ENCODE peak calls at places on chromosome 17, in five cellular contexts. B, P, Q, L and W are unnamed samples.

GRCh38 chr17:64689106-64689505 is 27.0 kb upstream of the SMURF2 start:
- DNase-seq in P (no peak), B (no peak), L (no peak), Q (no peak), W (no peak)

GRCh38 chr17:15321556-15322250 is 19.7 kb downstream of the TEKT3 start:
- DNase-seq in P (peak), Q (no peak), L (no peak), B (no peak), W (no peak)

GRCh38 chr17:39209317-39210092 is 9.4 kb downstream of the RPL19 start:
- DNase-seq in L (peak), B (peak), P (peak), Q (peak), W (peak)

GRCh38 chr17:13429201-13429600 is 172.5 kb downstream of the HS3ST3A1 start:
- DNase-seq in L (no peak), P (peak), B (no peak), Q (no peak), W (no peak)

GRCh38 chr17:8877984-8878383 is 10.5 kb upstream of the PIK3R6 start:
- DNase-seq in Q (no peak), P (no peak), B (no peak), L (no peak), W (no peak)

GRCh38 chr17:13311301-13311700 is 290.4 kb downstream of the HS3ST3A1 start:
- DNase-seq in L (no peak), B (no peak), P (peak), Q (no peak), W (no peak)

GRCh38 chr17:70319516-70319915 is 150.2 kb downstream of the KCNJ2 start:
- DNase-seq in P (no peak), B (no peak), L (no peak), Q (no peak), W (no peak)

GRCh38 chr17:37741334-37742113 is 3.3 kb downstream of the HNF1B start:
- DNase-seq in P (no peak), Q (no peak), L (no peak), B (no peak), W (no peak)

GRCh38 chr17:54967621-54968258 is 714 bp downstream of the COX11 start:
- DNase-seq in Q (peak), L (no peak), B (no peak), P (peak), W (no peak)

GRCh38 chr17:47717845-47718621 is 15.0 kb upstream of the TBX21 start:
- DNase-seq in Q (no peak), L (no peak), P (no peak), B (no peak), W (no peak)

GRCh38 chr17:72566671-72567484 is 446.1 kb downstream of the SOX9 start:
- DNase-seq in Q (no peak), B (no peak), L (no peak), P (no peak), W (no peak)

GRCh38 chr17:77445908-77446535 is 305.3 kb downstream of the SEC14L1 start:
- DNase-seq in Q (peak), B (no peak), L (peak), P (peak), W (no peak)

GRCh38 chr17:79872762-79873161 is 33.5 kb upstream of the CBX4 start:
- DNase-seq in L (no peak), Q (no peak), B (no peak), P (no peak), W (no peak)

GRCh38 chr17:79871131-79871530 is 31.9 kb upstream of the CBX4 start:
- DNase-seq in P (no peak), L (no peak), B (no peak), Q (no peak), W (no peak)

GRCh38 chr17:79873583-79873982 is 34.3 kb upstream of the CBX4 start:
- DNase-seq in L (no peak), B (no peak), P (no peak), Q (no peak), W (no peak)

GRCh38 chr17:79875511-79875910 is 36.3 kb upstream of the CBX4 start:
- DNase-seq in B (no peak), P (no peak), L (no peak), Q (no peak), W (no peak)

GRCh38 chr17:79874329-79874981 is 35.2 kb upstream of the CBX4 start:
- DNase-seq in Q (peak), L (peak), P (peak), B (no peak), W (no peak)
- TF ChIP-seq CTCF in Q (peak), L (peak), P (peak), B (peak), W (peak)

DNA sequence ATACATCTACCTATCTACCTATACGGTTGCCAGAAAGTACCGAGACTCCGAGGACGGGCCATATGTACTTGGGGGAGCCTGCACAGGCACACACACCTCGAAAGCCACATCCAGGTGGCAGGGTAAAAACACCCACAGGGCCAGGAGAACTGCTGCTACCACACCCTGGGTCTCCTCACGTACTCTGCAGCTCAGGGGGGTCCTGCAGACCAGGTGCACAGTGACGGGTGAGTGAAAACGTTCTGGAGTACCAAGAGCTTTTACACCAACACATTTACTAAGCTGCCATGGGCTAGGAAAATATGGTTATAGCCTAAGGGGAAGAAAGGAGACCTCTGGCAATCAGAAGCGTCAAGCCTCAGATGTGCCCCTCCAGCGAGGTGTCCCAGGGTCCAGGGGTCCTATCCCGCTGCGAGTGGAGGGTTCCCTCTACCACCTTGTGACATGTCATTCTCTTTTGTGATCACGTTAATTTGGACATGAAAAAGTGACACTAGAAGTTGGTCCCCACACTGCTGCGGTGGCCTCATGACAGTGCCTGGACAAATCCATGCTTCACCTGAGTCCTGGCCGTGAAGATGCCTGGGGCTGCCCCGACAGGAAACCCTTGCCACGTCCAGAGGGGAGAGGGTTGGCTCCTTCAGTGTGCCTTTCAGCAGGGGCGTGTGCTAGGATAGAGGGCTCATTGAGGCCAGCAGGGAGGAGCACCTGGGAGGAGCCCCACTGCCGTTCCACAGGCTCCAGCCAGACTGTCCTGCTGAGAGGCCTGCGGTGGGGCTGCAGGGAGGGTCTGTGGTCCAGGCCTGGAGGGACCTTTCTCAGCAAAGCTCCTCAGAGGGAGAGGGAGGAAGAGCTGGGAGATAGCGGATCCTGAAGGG is 1.8 kb downstream of the CANT1 start:
- DNase-seq in B (no peak), P (no peak), Q (peak), L (no peak), W (no peak)
- H3K27ac ChIP-seq in B (no peak), P (no peak), Q (peak), L (no peak), W (no peak)

DNA sequence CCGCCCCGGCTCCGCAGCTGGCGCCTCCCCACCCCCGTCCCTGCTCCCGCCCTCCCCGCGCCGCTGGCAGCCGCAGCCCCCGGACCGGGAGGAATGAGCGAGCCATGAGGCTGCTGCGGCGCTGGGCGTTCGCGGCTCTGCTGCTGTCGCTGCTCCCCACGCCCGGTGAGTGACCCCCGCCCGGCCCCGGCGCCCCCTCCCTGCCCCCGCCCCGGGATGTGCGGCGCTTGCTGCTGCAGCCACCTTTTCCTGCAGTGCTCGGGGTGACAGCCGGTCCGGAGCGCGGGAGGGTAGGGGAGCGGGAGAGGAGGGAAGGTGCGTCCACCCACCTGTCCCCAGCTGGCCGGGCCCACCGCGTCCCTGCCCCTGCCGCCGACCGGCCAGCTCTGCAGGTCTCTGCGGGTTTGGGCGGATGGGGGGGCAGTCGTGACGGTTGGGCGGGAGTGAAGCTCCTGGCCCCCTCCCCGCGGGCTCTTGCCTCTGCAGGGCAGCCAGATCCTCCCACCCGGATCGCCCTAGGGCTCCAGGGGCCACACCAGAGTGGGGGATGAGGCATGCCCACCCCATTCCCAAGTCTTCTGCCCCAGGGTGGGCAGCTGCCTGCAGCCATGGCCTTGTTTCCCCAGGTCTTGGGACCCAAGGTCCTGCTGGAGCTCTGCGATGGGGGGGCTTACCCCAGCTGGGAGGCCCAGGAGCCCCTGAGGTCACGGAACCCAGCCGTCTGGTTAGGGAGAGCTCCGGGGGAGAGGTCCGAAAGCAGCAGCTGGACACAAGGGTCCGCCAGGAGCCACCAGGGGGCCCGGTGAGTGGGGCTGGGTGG is 518 bp downstream of the ADAM11 start:
- DNase-seq in L (no peak), Q (no peak), P (no peak), B (no peak), W (no peak)
- TF ChIP-seq CTCF in L (no peak), Q (no peak), P (no peak), B (no peak), W (no peak)

GRCh38 chr17:57627591-57627990 is 117.5 kb downstream of the CCDC182 start:
- DNase-seq in P (no peak), L (no peak), B (no peak), Q (no peak), W (no peak)
- H3K27ac ChIP-seq in P (no peak), L (no peak), B (no peak), Q (no peak), W (no peak)

GRCh38 chr17:49694847-49695697 is 12.7 kb downstream of the SLC35B1 start:
- DNase-seq in P (no peak), Q (peak), L (peak), B (peak), W (peak)
- TF ChIP-seq CTCF in P (peak), Q (peak), L (peak), B (peak), W (peak)

DNA sequence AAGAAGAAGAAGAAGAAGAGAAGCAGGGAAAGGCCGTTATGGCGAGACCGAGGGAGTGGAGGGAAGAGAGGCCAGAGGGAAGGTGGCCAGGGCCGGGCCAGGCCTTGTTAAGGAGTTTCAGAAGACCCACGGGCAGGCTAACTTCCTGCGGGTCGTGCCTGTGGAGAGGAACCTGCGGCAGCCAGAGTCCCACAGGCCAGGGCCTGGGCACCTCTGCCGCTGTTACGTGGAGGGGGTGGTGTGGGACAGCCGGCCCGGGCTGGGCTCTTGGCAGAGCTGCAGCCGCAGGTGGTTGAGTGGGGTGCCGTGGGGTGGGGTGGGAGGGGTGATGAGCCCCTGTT is 5.5 kb downstream of the WDR81 start:
- DNase-seq in B (no peak), Q (no peak), L (no peak), P (no peak), W (no peak)
- H3K27ac ChIP-seq in B (peak), Q (peak), L (no peak), P (no peak), W (no peak)

DNA sequence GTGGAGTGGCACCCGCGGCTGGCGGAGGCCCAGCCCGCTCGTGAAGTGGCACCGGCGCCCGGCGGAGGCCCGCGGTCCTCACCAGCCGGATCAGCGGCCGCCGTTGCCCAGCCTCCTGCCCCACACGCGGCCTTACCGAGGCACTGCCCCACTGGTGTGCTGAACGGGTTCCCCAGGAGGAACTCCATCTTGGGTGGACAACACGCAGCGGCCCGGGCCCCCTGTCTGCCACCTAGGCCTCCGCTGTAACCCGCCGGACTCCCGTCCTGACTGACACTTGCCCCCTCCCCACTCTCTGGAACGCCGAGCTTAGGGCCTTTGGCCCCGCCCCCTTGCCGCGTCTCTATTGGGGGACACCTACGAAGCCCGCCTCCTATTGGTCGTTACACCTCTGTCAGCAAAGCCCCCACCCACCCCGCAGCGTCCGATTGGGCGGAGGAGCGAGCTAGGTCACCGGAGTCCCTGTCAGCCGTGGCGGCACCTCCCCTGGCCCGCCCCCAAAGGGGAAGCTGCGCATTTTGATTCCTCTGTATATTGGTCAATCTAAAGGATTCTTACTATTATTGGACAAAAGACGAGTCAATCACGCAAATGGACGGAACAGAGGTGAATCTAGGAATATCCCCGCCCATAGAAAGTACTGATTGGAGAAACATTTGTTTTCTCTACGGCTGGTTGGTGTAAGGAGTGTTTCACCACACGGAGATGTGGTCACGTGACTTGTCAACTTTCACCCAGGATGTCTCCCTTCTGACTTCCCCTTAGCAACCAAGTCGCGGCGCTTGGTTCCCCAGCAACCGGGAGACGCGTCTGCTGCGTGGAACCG is at the start of the genes DRC3 and TOM1L2:
- DNase-seq in Q (peak), P (peak), L (peak), B (peak), W (peak)
- TF ChIP-seq CTCF in Q (peak), P (no peak), L (no peak), B (peak), W (no peak)

GRCh38 chr17:78934681-78935418 is 9.7 kb upstream of the TIMP2 start:
- DNase-seq in L (no peak), B (no peak), P (peak), Q (no peak), W (no peak)
- H3K27ac ChIP-seq in L (no peak), B (peak), P (peak), Q (peak), W (peak)

GRCh38 chr17:30021708-30022317 is 80.4 kb downstream of the EFCAB5 start:
- DNase-seq in P (peak), Q (peak), L (peak), B (no peak), W (no peak)
- TF ChIP-seq CTCF in P (peak), Q (peak), L (peak), B (peak), W (peak)

DNA sequence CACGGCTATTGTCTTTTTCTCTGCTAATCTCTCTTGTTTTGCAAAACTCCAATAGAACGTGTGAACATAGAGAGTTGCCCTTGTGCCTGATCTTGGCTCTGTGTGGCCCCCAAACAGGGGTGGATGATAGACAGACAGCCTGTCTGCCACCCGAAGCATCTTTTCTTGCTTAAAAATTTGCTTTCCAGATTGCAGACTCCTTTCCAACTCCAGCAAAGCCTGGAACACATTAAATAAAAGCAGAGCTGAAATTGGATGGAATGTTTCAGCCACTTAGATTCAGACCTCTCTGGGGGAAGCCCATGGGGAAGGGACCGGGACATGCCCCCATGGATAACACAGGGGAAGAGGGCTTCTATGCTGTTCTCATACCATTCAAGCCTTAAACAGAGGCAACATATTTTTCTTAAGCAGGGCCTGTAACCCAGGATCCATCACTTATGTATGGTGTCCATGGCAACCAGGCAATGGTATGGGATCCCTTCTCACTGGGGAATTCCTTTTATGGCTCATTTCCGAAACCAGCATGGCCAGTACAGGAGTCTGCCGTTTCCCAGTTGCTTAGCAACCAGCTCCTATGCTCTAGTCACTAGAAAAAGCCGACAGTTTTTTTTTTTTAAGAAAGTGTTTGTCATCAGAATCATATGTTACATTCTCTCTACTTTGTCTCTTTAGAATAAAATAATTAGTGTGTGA is 61.9 kb upstream of the MARCHF10 start:
- DNase-seq in B (no peak), L (no peak), Q (no peak), P (peak), W (no peak)
- H3K27ac ChIP-seq in B (no peak), L (no peak), Q (no peak), P (no peak), W (no peak)